ENCODE peak calls at places on chromosomes 2 and 18, in eight cellular contexts. Y is iris pigment epithelial cell, H is NCI-H1092 treated with DMSO at 0.1 percent for 48 hours, I is NCI-H748 treated with DMSO at 0.1 percent for 48 hours, R is Calu3, L is posterior cingulate gyrus, J is MV-4-11, F is stomach. Z is an unnamed sample.

GRCh38 chr18:68172842-68173549 is 541.9 kb downstream of the TMX3 start:
- DNase-seq in Y (no peak), H (no peak), I (no peak), R (no peak), L (no peak), J (no peak), F (no peak), Z (no peak)

GRCh38 chr2:20365249-20365817 is 14.7 kb upstream of the PUM2 start:
- DNase-seq in Y (peak), H (no peak), I (no peak), R (no peak), L (no peak), J (peak), F (no peak), Z (peak)

GRCh38 chr2:30412392-30413321 is 34.4 kb upstream of the LCLAT1 start:
- DNase-seq in Y (no peak), H (no peak), I (no peak), R (no peak), L (no peak), J (no peak), F (no peak), Z (peak)

GRCh38 chr2:43495727-43496126 is 100.1 kb downstream of the THADA start:
- DNase-seq in Y (peak), H (no peak), I (no peak), R (peak), L (no peak), J (no peak), F (no peak), Z (peak)

GRCh38 chr2:36408198-36408703 is 52.7 kb downstream of the CRIM1 start:
- DNase-seq in Y (peak), H (no peak), I (no peak), R (no peak), L (no peak), J (no peak), F (no peak), Z (no peak)

GRCh38 chr2:206936456-206937222 is 2.7 kb upstream of the CPO start:
- DNase-seq in Y (peak), H (no peak), I (no peak), R (no peak), L (no peak), J (no peak), F (no peak), Z (peak)

GRCh38 chr2:168160897-168161296 is 86.5 kb downstream of the STK39 start:
- DNase-seq in Y (no peak), H (no peak), I (peak), R (no peak), L (no peak), J (peak), F (no peak), Z (no peak)

GRCh38 chr2:96306370-96306769 is 1.0 kb upstream of the SNRNP200 start:
- DNase-seq in Y (no peak), H (no peak), I (no peak), R (no peak), L (no peak), J (no peak), F (no peak), Z (no peak)

GRCh38 chr2:171675810-171676345 is 11.4 kb upstream of the DYNC1I2 start:
- DNase-seq in Y (no peak), H (no peak), I (no peak), R (no peak), L (no peak), J (no peak), F (no peak), Z (no peak)

GRCh38 chr2:191927319-191927867 is 80.5 kb upstream of the CAVIN2 start:
- DNase-seq in Y (peak), H (peak), I (no peak), R (peak), L (no peak), J (no peak), F (peak), Z (peak)

GRCh38 chr2:118856978-118857676 is 9.7 kb upstream of the EN1 start:
- DNase-seq in Y (no peak), H (no peak), I (no peak), R (no peak), L (no peak), J (no peak), F (no peak), Z (no peak)

GRCh38 chr2:53403836-53404413 is 363.7 kb upstream of the CHAC2 start:
- DNase-seq in Y (peak), H (no peak), I (no peak), R (peak), L (no peak), J (no peak), F (no peak), Z (peak)

GRCh38 chr2:41826921-41827320 is 220.9 kb upstream of the PKDCC start:
- DNase-seq in Y (no peak), H (no peak), I (no peak), R (no peak), L (no peak), J (no peak), F (no peak), Z (no peak)

GRCh38 chr2:10877691-10878111 is 34.0 kb upstream of the KCNF1 start:
- DNase-seq in Y (peak), H (no peak), I (no peak), R (no peak), L (no peak), J (no peak), F (no peak), Z (no peak)

GRCh38 chr18:11268691-11269686 is 119.6 kb upstream of the PIEZO2 start:
- DNase-seq in Y (peak), H (no peak), I (no peak), R (no peak), L (no peak), J (peak), F (no peak), Z (peak)

GRCh38 chr2:132849118-132849517 is 179.1 kb upstream of the LYPD1 start:
- DNase-seq in Y (peak), H (no peak), I (no peak), R (no peak), L (no peak), J (no peak), F (no peak), Z (peak)

GRCh38 chr2:76610451-76610850 is 899.7 kb upstream of the GCFC2 start:
- DNase-seq in Y (no peak), H (no peak), I (no peak), R (no peak), L (no peak), J (no peak), F (no peak), Z (no peak)

GRCh38 chr2:233419626-233420431 is 65.5 kb downstream of the DGKD start:
- DNase-seq in Y (no peak), H (no peak), I (no peak), R (no peak), L (no peak), J (no peak), F (peak), Z (no peak)

GRCh38 chr2:8234757-8235374 is 447.0 kb upstream of the ID2 start:
- DNase-seq in Y (no peak), H (peak), I (peak), R (no peak), L (no peak), J (no peak), F (no peak), Z (no peak)

GRCh38 chr2:46202453-46202852 is 94.8 kb upstream of the EPAS1 start:
- DNase-seq in Y (no peak), H (no peak), I (no peak), R (no peak), L (no peak), J (no peak), F (no peak), Z (no peak)

GRCh38 chr18:54802178-54802577 is 26.1 kb upstream of the RAB27B start:
- DNase-seq in Y (no peak), H (no peak), I (no peak), R (no peak), L (no peak), J (no peak), F (no peak), Z (no peak)

GRCh38 chr2:31282634-31283033 is 48.7 kb downstream of the EHD3 start:
- DNase-seq in Y (no peak), H (no peak), I (no peak), R (no peak), L (no peak), J (no peak), F (no peak), Z (no peak)

GRCh38 chr2:240195316-240195861 is 54.9 kb upstream of the OTOS start:
- DNase-seq in Y (no peak), H (no peak), I (no peak), R (no peak), L (no peak), J (no peak), F (no peak), Z (no peak)

Z was measured in AG10803.